ENCODE peak calls at places on chromosomes 1 and 21, in eight cellular contexts. M is osteocyte, H is omental fat pad, Z is GM23338, J is fibroblast of pulmonary artery, W is spleen, L is foreskin fibroblast, R is GM13977. P is an unnamed sample.

GRCh38 chr1:205236526-205236925 is 8.8 kb downstream of the TMCC2 start:
- DNase-seq in L (no peak), W (no peak), M (no peak), H (no peak), R (no peak), J (no peak), Z (no peak), P (no peak)

GRCh38 chr1:204320413-204320812 is 39.3 kb downstream of the PLEKHA6 start:
- DNase-seq in Z (no peak), R (no peak), J (peak; percentile 78), W (no peak), L (no peak), M (no peak), H (no peak), P (no peak)

GRCh38 chr1:47184090-47184735 is 5.6 kb downstream of the PDZK1IP1 start:
- DNase-seq in H (no peak), J (no peak), R (no peak), Z (peak; percentile 17), W (peak; percentile 38), L (no peak), M (peak; percentile 56), P (no peak)

GRCh38 chr1:213921352-213922111 is 66.2 kb upstream of the PROX1 start:
- DNase-seq in R (no peak), Z (no peak), L (no peak), H (no peak), J (no peak), M (no peak), W (no peak), P (no peak)

GRCh38 chr1:15714438-15715136 is 21.5 kb upstream of the SLC25A34 start:
- DNase-seq in J (peak; percentile 71), H (no peak), R (no peak), W (no peak), Z (no peak), M (no peak), L (peak; percentile 46), P (no peak)

GRCh38 chr1:19670787-19671186 is 6.1 kb downstream of the HTR6 start:
- DNase-seq in M (no peak), J (no peak), R (no peak), W (no peak), Z (no peak), H (no peak), L (no peak), P (no peak)

GRCh38 chr1:198088360-198089071 is 68.3 kb upstream of the NEK7 start:
- DNase-seq in M (no peak), J (peak; percentile 80), W (no peak), R (peak; percentile 38), L (peak; percentile 20), H (no peak), Z (peak; percentile 65), P (peak; percentile 39)

GRCh38 chr1:230074762-230075161 is 7.7 kb downstream of the GALNT2 start:
- DNase-seq in W (no peak), J (no peak), Z (no peak), H (no peak), L (no peak), M (peak; percentile 23), R (no peak), P (no peak)

GRCh38 chr21:31335957-31336738 is 7.9 kb downstream of the TIAM1 start:
- DNase-seq in J (peak; percentile 84), R (no peak), L (peak; percentile 71), Z (no peak), M (no peak), W (no peak), H (no peak), P (no peak)

GRCh38 chr1:24379733-24380315 is 33.8 kb downstream of the STPG1 start:
- DNase-seq in M (peak; percentile 6), H (no peak), L (peak; percentile 45), W (no peak), R (no peak), Z (no peak), J (peak; percentile 56), P (peak; percentile 22)

GRCh38 chr1:116325922-116326321 is 47.1 kb upstream of the ATP1A1 start:
- DNase-seq in H (no peak), W (no peak), J (no peak), L (no peak), M (no peak), Z (no peak), R (no peak), P (no peak)

GRCh38 chr1:159786465-159786864 is 5.7 kb downstream of the DUSP23 start:
- DNase-seq in J (no peak), L (no peak), H (no peak), W (no peak), Z (no peak), R (no peak), M (no peak), P (peak; percentile 55)

GRCh38 chr1:11882814-11883538 is 24.2 kb upstream of the NPPB start:
- DNase-seq in R (no peak), J (peak; percentile 21), M (no peak), H (no peak), W (no peak), L (no peak), Z (peak; percentile 80), P (no peak)

GRCh38 chr1:182193908-182194550 is 132.5 kb upstream of the ZNF648 start:
- DNase-seq in Z (no peak), R (no peak), J (no peak), H (no peak), L (peak; percentile 91), W (peak; percentile 79), M (no peak), P (no peak)

GRCh38 chr1:62989497-62989896 is 205.6 kb downstream of the ATG4C start:
- DNase-seq in H (no peak), W (no peak), L (no peak), Z (peak; percentile 62), R (no peak), M (no peak), J (no peak), P (no peak)
- TF ChIP-seq CTCF in H (no peak), W (no peak), L (no peak), Z (peak; percentile 64), R (no peak), M (peak; percentile 33), J (no peak), P (no peak)

GRCh38 chr1:27614625-27615344 is 10.8 kb upstream of the AHDC1 start:
- DNase-seq in J (no peak), H (no peak), W (no peak), M (no peak), L (no peak), R (no peak), Z (peak; percentile 81), P (no peak)
- TF ChIP-seq CTCF in J (no peak), H (no peak), W (no peak), M (no peak), L (no peak), R (no peak), Z (no peak), P (no peak)

GRCh38 chr1:87418048-87418447 is 89.4 kb downstream of the LMO4 start:
- DNase-seq in J (no peak), H (no peak), M (no peak), L (no peak), R (no peak), W (no peak), Z (no peak), P (no peak)
- TF ChIP-seq CTCF in J (no peak), H (no peak), M (no peak), L (no peak), R (no peak), W (no peak), Z (no peak), P (no peak)

GRCh38 chr1:100868364-100868995 is 26.2 kb downstream of the EXTL2 start:
- DNase-seq in Z (peak; percentile 41), J (peak; percentile 78), W (no peak), H (no peak), R (no peak), M (no peak), L (peak; percentile 37), P (no peak)

GRCh38 chr1:100862591-100862990 is 32.1 kb downstream of the EXTL2 start:
- DNase-seq in H (no peak), W (no peak), R (no peak), Z (no peak), M (no peak), L (peak; percentile 81), J (peak; percentile 70), P (no peak)

GRCh38 chr1:100866901-100867206 is 27.8 kb downstream of the EXTL2 start:
- DNase-seq in J (no peak), H (no peak), L (no peak), R (no peak), W (no peak), Z (no peak), M (no peak), P (no peak)

GRCh38 chr1:100869996-100870395 is 24.6 kb downstream of the EXTL2 start:
- DNase-seq in W (no peak), M (no peak), Z (no peak), R (no peak), H (no peak), J (no peak), L (no peak), P (no peak)

GRCh38 chr1:100866041-100866900 is 28.4 kb downstream of the EXTL2 start:
- DNase-seq in R (peak; percentile 5), Z (peak; percentile 29), H (no peak), W (no peak), J (peak; percentile 83), M (no peak), L (no peak), P (no peak)
- TF ChIP-seq CTCF in R (peak; percentile 57), Z (peak; percentile 66), H (no peak), W (peak; percentile 68), J (peak; percentile 53), M (peak; percentile 75), L (peak; percentile 43), P (peak; percentile 55)

P was measured in mesothelial cell of epicardium.